ENCODE peak calls at places on chromosomes 12 and 14, in nine cellular contexts. I is HepG2, H is NB4, T is adrenal gland, B is uterus, S is heart left ventricle, V is gastrocnemius medialis, Q is ovary, R is spleen. C is an unnamed sample.

GRCh38 chr14:104087981-104088850 is 2.7 kb downstream of the ASPG start:
- DNase-seq in I (peak), H (no peak), T (no peak), B (no peak), S (no peak), V (no peak), Q (peak), R (peak), C (no peak)

GRCh38 chr12:113591480-113591971 is 119.9 kb upstream of the LHX5 start:
- DNase-seq in I (no peak), H (no peak), T (no peak), B (no peak), S (no peak), V (no peak), Q (no peak), R (peak), C (no peak)

GRCh38 chr12:25377475-25378179 is 126.9 kb upstream of the KRAS start:
- DNase-seq in I (no peak), H (peak), T (no peak), B (no peak), S (no peak), V (no peak), Q (no peak), R (no peak), C (no peak)

GRCh38 chr14:97977711-97978261 is 1180.6 kb downstream of the VRK1 start:
- DNase-seq in I (no peak), H (no peak), T (peak), B (peak), S (peak), V (peak), Q (peak), R (peak), C (no peak)

GRCh38 chr12:131511803-131512564 is 198.9 kb upstream of the SFSWAP start:
- DNase-seq in I (no peak), H (peak), T (no peak), B (no peak), S (no peak), V (no peak), Q (no peak), R (no peak), C (no peak)

GRCh38 chr12:40054554-40055226 is 51.2 kb downstream of the SLC2A13 start:
- DNase-seq in I (no peak), H (no peak), T (peak), B (peak), S (peak), V (peak), Q (no peak), R (no peak), C (peak)

GRCh38 chr14:24098229-24098926 is 4.3 kb downstream of the PCK2 start:
- DNase-seq in I (no peak), H (no peak), T (no peak), B (no peak), S (no peak), V (no peak), Q (peak), R (peak), C (no peak)

GRCh38 chr12:76878899-76879709 is at the start of gene CSRP2:
- DNase-seq in I (peak), H (peak), T (peak), B (peak), S (peak), V (peak), Q (peak), R (peak), C (peak)

GRCh38 chr12:53860426-53861223 is 78.0 kb upstream of the HOXC13 start:
- DNase-seq in I (no peak), H (no peak), T (no peak), B (no peak), S (no peak), V (no peak), Q (no peak), R (no peak), C (no peak)

GRCh38 chr14:92646952-92647461 is 101.4 kb downstream of the LGMN start:
- DNase-seq in I (no peak), H (no peak), T (no peak), B (peak), S (no peak), V (no peak), Q (no peak), R (peak), C (peak)

GRCh38 chr12:131865196-131865875 is 29.1 kb upstream of the ULK1 start:
- DNase-seq in I (no peak), H (peak), T (no peak), B (no peak), S (no peak), V (no peak), Q (peak), R (no peak), C (peak)

GRCh38 chr12:50188875-50189575 is 21.9 kb upstream of the CERS5 start:
- DNase-seq in I (no peak), H (no peak), T (peak), B (no peak), S (no peak), V (no peak), Q (no peak), R (no peak), C (no peak)

GRCh38 chr12:66709893-66710292 is 31.0 kb upstream of the GRIP1 start:
- DNase-seq in I (no peak), H (peak), T (no peak), B (no peak), S (no peak), V (no peak), Q (no peak), R (no peak), C (no peak)

GRCh38 chr14:89013098-89013504 is 188.7 kb downstream of the TTC8 start:
- DNase-seq in I (peak), H (peak), T (no peak), B (no peak), S (no peak), V (no peak), Q (no peak), R (no peak), C (peak)

DNA sequence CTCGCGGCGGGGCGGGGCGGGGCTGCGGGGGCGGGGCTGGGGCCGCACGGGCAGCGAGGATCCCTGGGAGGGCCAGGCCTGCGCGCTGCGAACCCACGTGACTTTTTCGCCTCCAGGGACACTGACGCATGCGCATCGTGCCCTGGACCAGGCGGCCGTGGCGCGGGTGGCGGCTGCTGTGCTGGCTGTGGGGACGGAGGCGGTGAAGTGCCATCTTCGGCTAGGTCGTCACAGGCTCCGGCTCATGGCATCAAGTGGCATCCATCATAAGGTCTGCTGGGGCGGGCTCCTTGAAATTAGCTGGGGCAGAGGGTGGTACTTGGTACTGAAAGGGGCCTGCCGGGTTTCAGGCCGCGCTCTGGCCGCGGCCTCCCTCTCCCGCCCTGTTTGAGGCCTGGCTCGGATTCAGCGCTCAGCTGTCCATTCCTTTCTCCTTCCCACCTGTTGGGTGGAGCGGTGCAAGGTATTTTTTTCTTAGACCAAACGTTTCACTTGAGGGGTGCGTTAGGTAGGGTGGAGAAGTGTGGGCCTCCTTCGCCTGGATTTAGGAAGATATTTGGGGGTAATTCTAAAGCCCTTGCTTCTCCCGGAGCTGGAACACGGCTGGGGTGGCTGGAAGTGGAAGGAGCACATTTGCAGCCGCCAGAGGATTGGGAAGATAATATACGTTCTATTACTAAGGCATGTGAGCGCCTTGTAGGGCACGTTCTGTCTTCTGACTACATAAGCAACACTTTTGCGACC is at the start of gene PRPF39:
- DNase-seq in I (peak), H (peak), T (peak), B (peak), S (peak), V (peak), Q (peak), R (peak), C (peak)
- TF ChIP-seq POLR2A in I (peak), H (peak), T (peak), B (peak), S (peak), V (peak), Q (peak), R (peak), C (peak)

DNA sequence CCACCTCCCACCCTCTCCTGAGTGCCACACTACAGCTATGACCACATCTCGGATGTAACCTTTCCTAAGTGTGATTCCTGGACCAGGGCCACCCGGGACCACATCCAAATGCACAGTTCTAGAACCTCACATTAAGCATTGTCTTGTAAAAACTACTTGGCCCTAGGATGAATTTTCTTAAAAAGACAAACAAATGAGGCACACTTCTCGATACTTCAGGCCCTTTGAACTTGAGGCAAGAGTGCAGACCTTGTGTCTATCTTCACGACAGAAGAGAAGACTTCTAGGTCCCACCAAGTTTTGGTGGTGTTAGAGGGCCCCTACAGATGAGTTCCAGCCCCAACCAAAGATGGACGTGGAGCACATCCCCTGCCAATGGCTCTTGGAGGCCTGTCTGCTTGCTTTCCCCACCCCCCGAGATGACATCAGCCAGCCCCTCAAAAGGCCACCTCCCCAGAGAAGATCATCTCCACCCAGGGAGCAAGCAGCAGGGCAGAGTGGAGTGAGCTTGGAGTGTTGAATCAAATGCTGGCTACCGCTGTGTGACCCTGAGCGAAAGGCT is 9.3 kb downstream of the ISCU start:
- DNase-seq in I (no peak), H (no peak), T (peak), B (no peak), S (no peak), V (no peak), Q (no peak), R (no peak), C (no peak)
- TF ChIP-seq POLR2A in I (no peak), H (no peak), T (no peak), B (no peak), S (no peak), V (no peak), Q (no peak), R (no peak), C (no peak)

DNA sequence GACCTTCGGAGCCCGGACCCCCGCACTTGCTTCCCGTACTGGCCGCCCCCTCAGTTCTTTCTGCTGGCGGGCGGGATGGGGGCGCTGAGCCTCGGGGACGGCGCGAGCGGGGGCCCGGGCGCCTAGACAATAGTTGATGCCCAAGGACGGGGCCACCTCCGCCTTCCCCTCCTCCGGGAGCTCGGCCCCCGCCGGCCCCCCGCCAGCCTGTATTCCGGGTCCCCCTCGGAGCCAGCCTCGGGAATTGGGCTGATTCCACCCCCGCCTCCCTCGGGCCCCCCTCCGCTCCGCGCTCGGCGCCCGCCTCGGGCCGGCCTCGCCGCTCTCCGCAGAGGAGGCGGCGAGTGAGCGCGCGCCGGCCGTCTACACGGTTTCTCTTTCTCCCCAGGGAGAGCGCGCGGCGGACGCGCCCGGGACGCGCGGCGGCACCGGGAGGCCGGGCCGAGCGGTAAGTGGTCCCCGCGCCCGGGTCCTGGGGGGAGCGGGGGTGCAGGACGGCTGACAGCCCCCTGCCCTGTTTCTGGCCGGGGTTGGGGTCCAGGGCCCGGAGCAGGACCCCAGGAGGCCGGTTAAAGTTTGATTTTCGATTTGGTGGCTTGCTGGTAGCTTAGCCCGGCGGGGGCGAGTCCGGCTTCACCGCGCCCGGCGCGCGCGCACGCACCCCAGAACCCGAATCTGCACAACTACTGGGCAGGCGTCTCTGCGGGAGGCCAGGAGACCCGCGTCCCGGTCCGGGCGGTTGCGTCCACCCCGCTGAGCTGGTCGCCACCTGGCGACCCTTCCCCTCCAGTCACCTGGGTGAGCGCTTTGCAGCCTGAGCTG is 413.7 kb downstream of the PCNX1 start:
- DNase-seq in I (no peak), H (peak), T (peak), B (peak), S (peak), V (no peak), Q (peak), R (peak), C (peak)
- TF ChIP-seq POLR2A in I (no peak), H (peak), T (peak), B (no peak), S (peak), V (no peak), Q (peak), R (peak), C (peak)

DNA sequence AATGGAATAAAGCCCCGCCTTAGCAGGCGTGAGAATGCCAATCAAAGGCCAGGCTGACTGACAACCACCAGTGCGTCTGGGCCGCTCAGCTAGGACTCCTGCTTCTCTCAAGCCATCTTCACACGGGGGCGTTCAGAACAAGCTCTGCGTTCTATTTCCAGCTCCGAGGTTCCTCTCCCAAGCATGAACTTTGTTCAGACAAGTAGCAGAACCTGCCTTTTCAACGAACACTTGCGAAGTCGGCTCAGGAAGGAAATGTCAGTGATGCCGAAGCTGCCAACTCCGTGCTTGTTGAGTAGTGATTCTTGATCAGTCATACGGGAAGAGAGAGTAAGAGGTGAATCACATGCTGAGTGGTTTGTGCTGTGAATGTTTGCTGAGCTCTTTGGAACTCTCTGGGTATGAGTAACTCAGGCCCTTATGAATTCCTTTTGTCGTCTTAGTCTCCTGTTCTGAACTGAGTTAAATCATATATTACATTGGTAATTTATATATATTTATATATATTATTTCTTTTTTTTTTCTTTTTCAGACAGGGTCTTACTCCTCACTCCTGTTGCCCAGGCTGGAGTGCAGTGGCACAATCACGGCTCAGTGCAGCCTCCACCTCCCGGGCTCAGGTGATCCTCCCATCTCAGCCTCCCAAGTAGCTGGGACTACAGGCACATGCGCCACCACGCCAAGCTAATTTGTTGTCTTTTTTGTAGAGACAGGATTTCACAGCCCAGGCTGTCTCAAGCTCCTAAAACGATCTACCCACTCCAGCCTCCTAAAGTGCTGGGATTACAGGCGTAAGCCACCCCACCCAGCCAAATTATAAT is 29.4 kb upstream of the BCL7A start:
- DNase-seq in I (peak), H (no peak), T (peak), B (no peak), S (peak), V (no peak), Q (no peak), R (no peak), C (peak)
- TF ChIP-seq POLR2A in I (no peak), H (no peak), T (no peak), B (no peak), S (no peak), V (no peak), Q (no peak), R (no peak), C (no peak)